ENCODE peak calls at places on chromosome 3, in ten cellular contexts. One of them, this sample, is unnamed.

GRCh38 chr3:111069974-111070751 is 1.5 kb upstream of the NECTIN3 start:
- DNase-seq in EL: peak
- DNase-seq in brain microvascular endothelial cell: no peak
- DNase-seq in KG1: no peak
- DNase-seq in NCI-H446: no peak
- DNase-seq in IMR-90: peak
- DNase-seq in fibroblast of lung: peak
- DNase-seq in germinal center: no peak
- DNase-seq in stimulated activated CD8-positive, alpha-beta memory T cell treated with anti-CD3 and anti-CD28 coated beads, Interleukin-12 subunit alpha, Interleukin-12 subunit beta, amount 100 ng/mL, for 4 hours: no peak
- DNase-seq in amniotic epithelial cell: no peak
- DNase-seq in this sample: peak

GRCh38 chr3:49397470-49397869 is 14.3 kb downstream of the RHOA start:
- DNase-seq in germinal center: no peak
- DNase-seq in stimulated activated CD8-positive, alpha-beta memory T cell treated with anti-CD3 and anti-CD28 coated beads, Interleukin-12 subunit alpha, Interleukin-12 subunit beta, amount 100 ng/mL, for 4 hours: no peak
- DNase-seq in brain microvascular endothelial cell: peak
- DNase-seq in NCI-H446: no peak
- DNase-seq in EL: no peak
- DNase-seq in IMR-90: no peak
- DNase-seq in amniotic epithelial cell: peak
- DNase-seq in fibroblast of lung: peak
- DNase-seq in KG1: no peak
- DNase-seq in this sample: no peak

GRCh38 chr3:129827765-129828164 is 65.7 kb downstream of the TMCC1 start:
- DNase-seq in KG1: no peak
- DNase-seq in amniotic epithelial cell: no peak
- DNase-seq in germinal center: peak
- DNase-seq in EL: no peak
- DNase-seq in brain microvascular endothelial cell: no peak
- DNase-seq in fibroblast of lung: no peak
- DNase-seq in IMR-90: no peak
- DNase-seq in stimulated activated CD8-positive, alpha-beta memory T cell treated with anti-CD3 and anti-CD28 coated beads, Interleukin-12 subunit alpha, Interleukin-12 subunit beta, amount 100 ng/mL, for 4 hours: no peak
- DNase-seq in NCI-H446: no peak
- DNase-seq in this sample: no peak

GRCh38 chr3:117919611-117920010 is 1115.0 kb downstream of the IGSF11 start:
- DNase-seq in NCI-H446: peak
- DNase-seq in KG1: no peak
- DNase-seq in stimulated activated CD8-positive, alpha-beta memory T cell treated with anti-CD3 and anti-CD28 coated beads, Interleukin-12 subunit alpha, Interleukin-12 subunit beta, amount 100 ng/mL, for 4 hours: no peak
- DNase-seq in amniotic epithelial cell: no peak
- DNase-seq in IMR-90: no peak
- DNase-seq in fibroblast of lung: no peak
- DNase-seq in germinal center: no peak
- DNase-seq in EL: no peak
- DNase-seq in brain microvascular endothelial cell: no peak
- DNase-seq in this sample: no peak

GRCh38 chr3:23217872-23218554 is 14.9 kb downstream of the UBE2E2 start:
- DNase-seq in amniotic epithelial cell: no peak
- DNase-seq in EL: peak
- DNase-seq in IMR-90: peak
- DNase-seq in KG1: no peak
- DNase-seq in fibroblast of lung: peak
- DNase-seq in NCI-H446: no peak
- DNase-seq in germinal center: no peak
- DNase-seq in brain microvascular endothelial cell: peak
- DNase-seq in stimulated activated CD8-positive, alpha-beta memory T cell treated with anti-CD3 and anti-CD28 coated beads, Interleukin-12 subunit alpha, Interleukin-12 subunit beta, amount 100 ng/mL, for 4 hours: no peak
- DNase-seq in this sample: no peak

GRCh38 chr3:128054363-128054762 is 2.1 kb downstream of the SEC61A1 start:
- DNase-seq in IMR-90: peak
- DNase-seq in fibroblast of lung: peak
- DNase-seq in KG1: no peak
- DNase-seq in NCI-H446: no peak
- DNase-seq in germinal center: no peak
- DNase-seq in EL: peak
- DNase-seq in amniotic epithelial cell: peak
- DNase-seq in brain microvascular endothelial cell: peak
- DNase-seq in stimulated activated CD8-positive, alpha-beta memory T cell treated with anti-CD3 and anti-CD28 coated beads, Interleukin-12 subunit alpha, Interleukin-12 subunit beta, amount 100 ng/mL, for 4 hours: no peak
- DNase-seq in this sample: no peak

GRCh38 chr3:196638922-196639516 is 475 bp upstream of the NRROS start:
- DNase-seq in KG1: peak
- DNase-seq in IMR-90: no peak
- DNase-seq in brain microvascular endothelial cell: no peak
- DNase-seq in stimulated activated CD8-positive, alpha-beta memory T cell treated with anti-CD3 and anti-CD28 coated beads, Interleukin-12 subunit alpha, Interleukin-12 subunit beta, amount 100 ng/mL, for 4 hours: no peak
- DNase-seq in amniotic epithelial cell: no peak
- DNase-seq in germinal center: no peak
- DNase-seq in fibroblast of lung: no peak
- DNase-seq in NCI-H446: no peak
- DNase-seq in EL: peak
- DNase-seq in this sample: no peak

GRCh38 chr3:113151475-113152031 is 59.8 kb upstream of the BOC start:
- DNase-seq in brain microvascular endothelial cell: no peak
- DNase-seq in KG1: no peak
- DNase-seq in EL: no peak
- DNase-seq in stimulated activated CD8-positive, alpha-beta memory T cell treated with anti-CD3 and anti-CD28 coated beads, Interleukin-12 subunit alpha, Interleukin-12 subunit beta, amount 100 ng/mL, for 4 hours: no peak
- DNase-seq in fibroblast of lung: peak
- DNase-seq in germinal center: no peak
- DNase-seq in IMR-90: no peak
- DNase-seq in amniotic epithelial cell: peak
- DNase-seq in NCI-H446: no peak
- DNase-seq in this sample: no peak

GRCh38 chr3:141308588-141309218 is 59.6 kb upstream of the ZBTB38 start:
- DNase-seq in KG1: no peak
- DNase-seq in stimulated activated CD8-positive, alpha-beta memory T cell treated with anti-CD3 and anti-CD28 coated beads, Interleukin-12 subunit alpha, Interleukin-12 subunit beta, amount 100 ng/mL, for 4 hours: no peak
- DNase-seq in fibroblast of lung: peak
- DNase-seq in brain microvascular endothelial cell: peak
- DNase-seq in IMR-90: peak
- DNase-seq in germinal center: no peak
- DNase-seq in amniotic epithelial cell: peak
- DNase-seq in NCI-H446: no peak
- DNase-seq in EL: peak
- DNase-seq in this sample: no peak

GRCh38 chr3:58793052-58793451 is 126.5 kb upstream of the FAM3D start:
- DNase-seq in fibroblast of lung: no peak
- DNase-seq in NCI-H446: no peak
- DNase-seq in IMR-90: no peak
- DNase-seq in EL: peak
- DNase-seq in brain microvascular endothelial cell: no peak
- DNase-seq in germinal center: no peak
- DNase-seq in amniotic epithelial cell: peak
- DNase-seq in stimulated activated CD8-positive, alpha-beta memory T cell treated with anti-CD3 and anti-CD28 coated beads, Interleukin-12 subunit alpha, Interleukin-12 subunit beta, amount 100 ng/mL, for 4 hours: no peak
- DNase-seq in KG1: no peak
- DNase-seq in this sample: no peak

GRCh38 chr3:194166682-194167479 is 30.9 kb downstream of the HES1 start:
- DNase-seq in EL: no peak
- DNase-seq in amniotic epithelial cell: peak
- DNase-seq in brain microvascular endothelial cell: no peak
- DNase-seq in IMR-90: no peak
- DNase-seq in KG1: no peak
- DNase-seq in stimulated activated CD8-positive, alpha-beta memory T cell treated with anti-CD3 and anti-CD28 coated beads, Interleukin-12 subunit alpha, Interleukin-12 subunit beta, amount 100 ng/mL, for 4 hours: no peak
- DNase-seq in fibroblast of lung: peak
- DNase-seq in NCI-H446: no peak
- DNase-seq in germinal center: no peak
- DNase-seq in this sample: no peak

GRCh38 chr3:57855943-57856342 is 99.8 kb downstream of the SLMAP start:
- DNase-seq in stimulated activated CD8-positive, alpha-beta memory T cell treated with anti-CD3 and anti-CD28 coated beads, Interleukin-12 subunit alpha, Interleukin-12 subunit beta, amount 100 ng/mL, for 4 hours: no peak
- DNase-seq in germinal center: no peak
- DNase-seq in IMR-90: peak
- DNase-seq in EL: peak
- DNase-seq in brain microvascular endothelial cell: no peak
- DNase-seq in fibroblast of lung: no peak
- DNase-seq in NCI-H446: no peak
- DNase-seq in amniotic epithelial cell: no peak
- DNase-seq in KG1: no peak
- DNase-seq in this sample: no peak

GRCh38 chr3:23611737-23612295 is 193.9 kb upstream of the UBE2E1 start:
- DNase-seq in KG1: no peak
- DNase-seq in NCI-H446: no peak
- DNase-seq in amniotic epithelial cell: peak
- DNase-seq in EL: peak
- DNase-seq in IMR-90: peak
- DNase-seq in germinal center: no peak
- DNase-seq in fibroblast of lung: peak
- DNase-seq in brain microvascular endothelial cell: peak
- DNase-seq in stimulated activated CD8-positive, alpha-beta memory T cell treated with anti-CD3 and anti-CD28 coated beads, Interleukin-12 subunit alpha, Interleukin-12 subunit beta, amount 100 ng/mL, for 4 hours: no peak
- DNase-seq in this sample: peak

GRCh38 chr3:155743616-155744015 is 1.3 kb downstream of the PLCH1 start:
- DNase-seq in brain microvascular endothelial cell: no peak
- DNase-seq in germinal center: no peak
- DNase-seq in amniotic epithelial cell: no peak
- DNase-seq in EL: no peak
- DNase-seq in KG1: no peak
- DNase-seq in IMR-90: no peak
- DNase-seq in fibroblast of lung: no peak
- DNase-seq in NCI-H446: no peak
- DNase-seq in stimulated activated CD8-positive, alpha-beta memory T cell treated with anti-CD3 and anti-CD28 coated beads, Interleukin-12 subunit alpha, Interleukin-12 subunit beta, amount 100 ng/mL, for 4 hours: no peak
- DNase-seq in this sample: no peak

GRCh38 chr3:94481499-94481898 is 418.6 kb downstream of the NSUN3 start:
- DNase-seq in NCI-H446: no peak
- DNase-seq in IMR-90: no peak
- DNase-seq in amniotic epithelial cell: no peak
- DNase-seq in EL: no peak
- DNase-seq in brain microvascular endothelial cell: no peak
- DNase-seq in stimulated activated CD8-positive, alpha-beta memory T cell treated with anti-CD3 and anti-CD28 coated beads, Interleukin-12 subunit alpha, Interleukin-12 subunit beta, amount 100 ng/mL, for 4 hours: no peak
- DNase-seq in germinal center: no peak
- DNase-seq in KG1: no peak
- DNase-seq in fibroblast of lung: no peak
- DNase-seq in this sample: no peak

GRCh38 chr3:161163297-161163696 is 57.8 kb upstream of the NMD3 start:
- DNase-seq in KG1: no peak
- DNase-seq in IMR-90: peak
- DNase-seq in NCI-H446: no peak
- DNase-seq in germinal center: no peak
- DNase-seq in amniotic epithelial cell: peak
- DNase-seq in stimulated activated CD8-positive, alpha-beta memory T cell treated with anti-CD3 and anti-CD28 coated beads, Interleukin-12 subunit alpha, Interleukin-12 subunit beta, amount 100 ng/mL, for 4 hours: no peak
- DNase-seq in fibroblast of lung: peak
- DNase-seq in brain microvascular endothelial cell: peak
- DNase-seq in EL: peak
- DNase-seq in this sample: no peak

GRCh38 chr3:58518304-58518789 is 18.6 kb downstream of the ACOX2 start:
- DNase-seq in stimulated activated CD8-positive, alpha-beta memory T cell treated with anti-CD3 and anti-CD28 coated beads, Interleukin-12 subunit alpha, Interleukin-12 subunit beta, amount 100 ng/mL, for 4 hours: no peak
- DNase-seq in NCI-H446: peak
- DNase-seq in amniotic epithelial cell: no peak
- DNase-seq in brain microvascular endothelial cell: no peak
- DNase-seq in fibroblast of lung: peak
- DNase-seq in IMR-90: no peak
- DNase-seq in KG1: no peak
- DNase-seq in germinal center: no peak
- DNase-seq in EL: no peak
- DNase-seq in this sample: no peak

GRCh38 chr3:147305533-147306241 is 100.7 kb downstream of the ZIC4 start:
- DNase-seq in brain microvascular endothelial cell: no peak
- DNase-seq in KG1: no peak
- DNase-seq in EL: peak
- DNase-seq in fibroblast of lung: peak
- DNase-seq in IMR-90: peak
- DNase-seq in stimulated activated CD8-positive, alpha-beta memory T cell treated with anti-CD3 and anti-CD28 coated beads, Interleukin-12 subunit alpha, Interleukin-12 subunit beta, amount 100 ng/mL, for 4 hours: no peak
- DNase-seq in NCI-H446: no peak
- DNase-seq in germinal center: no peak
- DNase-seq in amniotic epithelial cell: no peak
- DNase-seq in this sample: no peak

GRCh38 chr3:72036899-72037298 is 252.0 kb upstream of the PROK2 start:
- DNase-seq in stimulated activated CD8-positive, alpha-beta memory T cell treated with anti-CD3 and anti-CD28 coated beads, Interleukin-12 subunit alpha, Interleukin-12 subunit beta, amount 100 ng/mL, for 4 hours: no peak
- DNase-seq in EL: peak
- DNase-seq in IMR-90: peak
- DNase-seq in germinal center: no peak
- DNase-seq in brain microvascular endothelial cell: no peak
- DNase-seq in fibroblast of lung: peak
- DNase-seq in NCI-H446: no peak
- DNase-seq in KG1: no peak
- DNase-seq in amniotic epithelial cell: peak
- DNase-seq in this sample: no peak

GRCh38 chr3:76134166-76134565 is 348.8 kb upstream of the ZNF717 start:
- DNase-seq in KG1: no peak
- DNase-seq in stimulated activated CD8-positive, alpha-beta memory T cell treated with anti-CD3 and anti-CD28 coated beads, Interleukin-12 subunit alpha, Interleukin-12 subunit beta, amount 100 ng/mL, for 4 hours: no peak
- DNase-seq in IMR-90: peak
- DNase-seq in NCI-H446: no peak
- DNase-seq in brain microvascular endothelial cell: peak
- DNase-seq in amniotic epithelial cell: peak
- DNase-seq in EL: peak
- DNase-seq in fibroblast of lung: peak
- DNase-seq in germinal center: no peak
- DNase-seq in this sample: no peak

GRCh38 chr3:177610677-177611654 is 413.7 kb upstream of the TBL1XR1 start:
- DNase-seq in stimulated activated CD8-positive, alpha-beta memory T cell treated with anti-CD3 and anti-CD28 coated beads, Interleukin-12 subunit alpha, Interleukin-12 subunit beta, amount 100 ng/mL, for 4 hours: no peak
- DNase-seq in NCI-H446: no peak
- DNase-seq in fibroblast of lung: peak
- DNase-seq in IMR-90: peak
- DNase-seq in germinal center: no peak
- DNase-seq in EL: no peak
- DNase-seq in KG1: no peak
- DNase-seq in amniotic epithelial cell: no peak
- DNase-seq in brain microvascular endothelial cell: no peak
- DNase-seq in this sample: no peak

GRCh38 chr3:142027713-142028112 is 121.6 kb downstream of the TFDP2 start:
- DNase-seq in amniotic epithelial cell: peak
- DNase-seq in germinal center: no peak
- DNase-seq in IMR-90: no peak
- DNase-seq in EL: peak
- DNase-seq in brain microvascular endothelial cell: peak
- DNase-seq in fibroblast of lung: peak
- DNase-seq in KG1: peak
- DNase-seq in stimulated activated CD8-positive, alpha-beta memory T cell treated with anti-CD3 and anti-CD28 coated beads, Interleukin-12 subunit alpha, Interleukin-12 subunit beta, amount 100 ng/mL, for 4 hours: no peak
- DNase-seq in NCI-H446: peak
- DNase-seq in this sample: no peak

GRCh38 chr3:44030690-44031344 is 210.9 kb upstream of the TOPAZ1 start:
- DNase-seq in germinal center: no peak
- DNase-seq in amniotic epithelial cell: no peak
- DNase-seq in NCI-H446: no peak
- DNase-seq in EL: peak
- DNase-seq in IMR-90: no peak
- DNase-seq in stimulated activated CD8-positive, alpha-beta memory T cell treated with anti-CD3 and anti-CD28 coated beads, Interleukin-12 subunit alpha, Interleukin-12 subunit beta, amount 100 ng/mL, for 4 hours: no peak
- DNase-seq in KG1: no peak
- DNase-seq in brain microvascular endothelial cell: no peak
- DNase-seq in fibroblast of lung: peak
- DNase-seq in this sample: no peak

GRCh38 chr3:193030276-193030675 is 112.6 kb upstream of the MB21D2 start:
- DNase-seq in KG1: no peak
- DNase-seq in EL: peak
- DNase-seq in amniotic epithelial cell: peak
- DNase-seq in germinal center: no peak
- DNase-seq in fibroblast of lung: peak
- DNase-seq in IMR-90: peak
- DNase-seq in brain microvascular endothelial cell: peak
- DNase-seq in stimulated activated CD8-positive, alpha-beta memory T cell treated with anti-CD3 and anti-CD28 coated beads, Interleukin-12 subunit alpha, Interleukin-12 subunit beta, amount 100 ng/mL, for 4 hours: no peak
- DNase-seq in NCI-H446: no peak
- DNase-seq in this sample: no peak

GRCh38 chr3:195823286-195823685 is 11.6 kb upstream of the MUC4 start:
- DNase-seq in amniotic epithelial cell: no peak
- DNase-seq in germinal center: no peak
- DNase-seq in stimulated activated CD8-positive, alpha-beta memory T cell treated with anti-CD3 and anti-CD28 coated beads, Interleukin-12 subunit alpha, Interleukin-12 subunit beta, amount 100 ng/mL, for 4 hours: no peak
- DNase-seq in brain microvascular endothelial cell: no peak
- DNase-seq in IMR-90: no peak
- DNase-seq in fibroblast of lung: no peak
- DNase-seq in EL: no peak
- DNase-seq in NCI-H446: no peak
- DNase-seq in KG1: no peak
- DNase-seq in this sample: peak

GRCh38 chr3:11140054-11140712 is 14.1 kb upstream of the HRH1 start:
- DNase-seq in NCI-H446: no peak
- DNase-seq in fibroblast of lung: peak
- DNase-seq in IMR-90: no peak
- DNase-seq in germinal center: peak
- DNase-seq in EL: no peak
- DNase-seq in amniotic epithelial cell: no peak
- DNase-seq in KG1: peak
- DNase-seq in stimulated activated CD8-positive, alpha-beta memory T cell treated with anti-CD3 and anti-CD28 coated beads, Interleukin-12 subunit alpha, Interleukin-12 subunit beta, amount 100 ng/mL, for 4 hours: no peak
- DNase-seq in brain microvascular endothelial cell: no peak
- DNase-seq in this sample: peak

This sample was measured in upper lobe of left lung.